ENCODE peak calls at places on chromosomes 2 and 18, in seven cellular contexts. A is K562, E is HCT116, L is SK-N-SH, R is GM12878, M is H1, H is HepG2. D is an unnamed sample.

GRCh38 chr2:12448846-12449480 is 267.8 kb upstream of the TRIB2 start:
- DNase-seq in A (no peak), E (no peak), L (no peak), R (no peak), M (no peak), H (no peak), D (no peak)

GRCh38 chr2:195507447-195508221 is 149.4 kb upstream of the SLC39A10 start:
- DNase-seq in A (no peak), E (no peak), L (no peak), R (no peak), M (no peak), H (no peak), D (no peak)

GRCh38 chr2:6310186-6310909 is 555.4 kb downstream of the CMPK2 start:
- DNase-seq in A (no peak), E (no peak), L (peak), R (no peak), M (no peak), H (no peak), D (no peak)

GRCh38 chr2:55973673-55974072 is 50.1 kb upstream of the EFEMP1 start:
- DNase-seq in A (no peak), E (no peak), L (no peak), R (no peak), M (no peak), H (no peak), D (no peak)

GRCh38 chr2:157170299-157170698 is 87.2 kb upstream of the GALNT5 start:
- DNase-seq in A (no peak), E (no peak), L (no peak), R (no peak), M (no peak), H (no peak), D (no peak)

GRCh38 chr2:58886009-58886408 is 644.9 kb upstream of the FANCL start:
- DNase-seq in A (no peak), E (no peak), L (peak), R (no peak), M (no peak), H (no peak), D (no peak)

GRCh38 chr2:69438580-69438979 is 1.3 kb upstream of the NFU1 start:
- DNase-seq in A (no peak), E (no peak), L (no peak), R (no peak), M (no peak), H (no peak), D (no peak)

GRCh38 chr2:170190172-170190571 is 12.2 kb downstream of the MYO3B start:
- DNase-seq in A (no peak), E (no peak), L (no peak), R (no peak), M (no peak), H (no peak), D (no peak)

GRCh38 chr2:17538844-17539554 is 1.5 kb upstream of the VSNL1 start:
- DNase-seq in A (peak), E (peak), L (peak), R (no peak), M (no peak), H (peak), D (no peak)

GRCh38 chr2:140173790-140174189 is 1393.6 kb upstream of the NXPH2 start:
- DNase-seq in A (no peak), E (no peak), L (no peak), R (no peak), M (no peak), H (no peak), D (no peak)

GRCh38 chr2:37154790-37155189 is 2.0 kb downstream of the EIF2AK2 start:
- DNase-seq in A (no peak), E (no peak), L (no peak), R (no peak), M (no peak), H (no peak), D (no peak)

GRCh38 chr2:141003967-141004657 is 1126.7 kb downstream of the LRP1B start:
- DNase-seq in A (no peak), E (no peak), L (no peak), R (no peak), M (no peak), H (no peak), D (no peak)

GRCh38 chr2:239563561-239563960 is 162.7 kb upstream of the HDAC4 start:
- DNase-seq in A (no peak), E (no peak), L (no peak), R (no peak), M (no peak), H (no peak), D (no peak)

GRCh38 chr2:7013761-7014160 is 96.5 kb downstream of the RNF144A start:
- DNase-seq in A (no peak), E (no peak), L (no peak), R (no peak), M (no peak), H (no peak), D (no peak)

GRCh38 chr2:168060956-168061750 is 186.2 kb downstream of the STK39 start:
- DNase-seq in A (no peak), E (no peak), L (no peak), R (no peak), M (no peak), H (no peak), D (no peak)

GRCh38 chr2:233121856-233122255 is 61.7 kb downstream of the INPP5D start:
- DNase-seq in A (no peak), E (no peak), L (no peak), R (no peak), M (no peak), H (no peak), D (peak)

GRCh38 chr2:114068438-114068837 is 178.5 kb downstream of the ACTR3 start:
- DNase-seq in A (peak), E (no peak), L (no peak), R (no peak), M (no peak), H (no peak), D (peak)

GRCh38 chr18:48308755-48309154 is 100.4 kb downstream of the ZBTB7C start:
- DNase-seq in A (no peak), E (no peak), L (no peak), R (no peak), M (no peak), H (no peak), D (no peak)

GRCh38 chr2:36597003-36597531 is 901 bp downstream of the FEZ2 start:
- DNase-seq in A (no peak), E (no peak), L (peak), R (no peak), M (no peak), H (no peak), D (no peak)

GRCh38 chr2:230600881-230601280 is 111.8 kb upstream of the CAB39 start:
- DNase-seq in A (no peak), E (no peak), L (no peak), R (no peak), M (no peak), H (no peak), D (no peak)

GRCh38 chr2:150415022-150415421 is 72.4 kb downstream of the RND3 start:
- DNase-seq in A (no peak), E (no peak), L (no peak), R (no peak), M (no peak), H (no peak), D (no peak)

GRCh38 chr18:55477537-55478300 is 110.3 kb downstream of the TCF4 start:
- DNase-seq in A (no peak), E (no peak), L (no peak), R (peak), M (no peak), H (no peak), D (no peak)

GRCh38 chr2:225052703-225053102 is 10.4 kb upstream of the DOCK10 start:
- DNase-seq in A (no peak), E (no peak), L (no peak), R (no peak), M (no peak), H (no peak), D (no peak)

GRCh38 chr2:225055714-225056113 is 13.4 kb upstream of the DOCK10 start:
- DNase-seq in A (no peak), E (no peak), L (no peak), R (no peak), M (no peak), H (no peak), D (no peak)

GRCh38 chr2:225056330-225057073 is 14.2 kb upstream of the DOCK10 start:
- DNase-seq in A (no peak), E (no peak), L (no peak), R (no peak), M (no peak), H (no peak), D (peak)
- TF ChIP-seq JUND in A (no peak), E (no peak), L (no peak), R (no peak), M (no peak), H (no peak), D (peak)

GRCh38 chr2:112692496-112692911 is 28.3 kb upstream of the NT5DC4 start:
- DNase-seq in A (peak), E (peak), L (no peak), R (peak), M (peak), H (peak), D (no peak)

GRCh38 chr2:112688086-112688880 is 32.5 kb upstream of the NT5DC4 start:
- DNase-seq in A (no peak), E (no peak), L (no peak), R (no peak), M (no peak), H (no peak), D (no peak)

GRCh38 chr2:112692914-112693313 is 27.9 kb upstream of the NT5DC4 start:
- DNase-seq in A (no peak), E (no peak), L (no peak), R (no peak), M (no peak), H (no peak), D (no peak)

GRCh38 chr2:112691761-112692370 is 29.0 kb upstream of the NT5DC4 start:
- DNase-seq in A (no peak), E (no peak), L (no peak), R (no peak), M (no peak), H (no peak), D (no peak)

DNA sequence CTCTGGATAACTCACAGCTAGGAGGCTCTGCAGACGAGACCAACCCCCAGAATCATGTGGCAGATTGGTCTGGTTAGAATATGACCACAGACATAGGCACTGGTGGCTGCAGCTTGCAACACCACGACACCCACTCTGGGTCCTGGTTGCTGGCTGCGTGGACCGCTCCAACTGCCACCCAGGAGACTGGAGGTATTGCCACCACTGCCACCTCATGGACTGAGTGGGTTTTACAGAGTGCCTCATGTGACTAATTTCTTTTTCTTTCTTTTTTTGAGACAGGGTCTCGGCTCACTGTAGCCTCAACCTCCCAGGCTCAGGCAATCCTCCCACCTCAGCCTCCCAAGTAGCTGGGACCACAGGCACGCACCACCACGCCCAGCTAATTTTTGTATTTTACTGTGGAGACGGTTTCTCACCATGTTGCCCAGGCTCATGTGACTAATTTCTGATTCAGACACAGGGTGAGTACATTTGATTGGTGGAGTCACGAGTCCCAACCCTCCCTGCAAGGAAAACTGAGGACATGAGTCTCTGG is 29.9 kb upstream of the NT5DC4 start:
- DNase-seq in A (peak), E (peak), L (peak), R (no peak), M (peak), H (peak), D (no peak)
- TF ChIP-seq JUND in A (peak), E (no peak), L (no peak), R (no peak), M (no peak), H (no peak), D (no peak)

DNA sequence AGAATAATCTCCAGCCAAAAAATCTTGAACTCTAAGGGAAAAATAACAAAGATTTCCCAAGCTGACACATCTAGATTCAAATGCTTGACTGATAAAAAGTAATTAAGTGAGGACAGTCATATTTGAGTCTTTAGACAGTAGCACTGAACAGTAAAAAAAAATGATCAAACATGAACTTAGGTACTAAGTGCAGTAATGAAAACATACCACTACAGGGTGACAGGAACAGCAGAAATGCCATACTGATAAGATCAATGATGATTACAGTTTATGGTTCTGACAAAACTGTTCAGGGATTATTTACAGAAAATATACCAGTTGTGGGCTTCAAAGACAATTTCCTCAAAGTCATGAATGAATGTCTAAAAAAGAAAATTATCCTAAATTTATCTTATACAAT is 80.3 kb downstream of the OSBPL1A start:
- DNase-seq in A (no peak), E (no peak), L (no peak), R (no peak), M (no peak), H (no peak), D (no peak)
- TF ChIP-seq JUND in A (no peak), E (no peak), L (peak), R (no peak), M (no peak), H (no peak), D (no peak)

DNA sequence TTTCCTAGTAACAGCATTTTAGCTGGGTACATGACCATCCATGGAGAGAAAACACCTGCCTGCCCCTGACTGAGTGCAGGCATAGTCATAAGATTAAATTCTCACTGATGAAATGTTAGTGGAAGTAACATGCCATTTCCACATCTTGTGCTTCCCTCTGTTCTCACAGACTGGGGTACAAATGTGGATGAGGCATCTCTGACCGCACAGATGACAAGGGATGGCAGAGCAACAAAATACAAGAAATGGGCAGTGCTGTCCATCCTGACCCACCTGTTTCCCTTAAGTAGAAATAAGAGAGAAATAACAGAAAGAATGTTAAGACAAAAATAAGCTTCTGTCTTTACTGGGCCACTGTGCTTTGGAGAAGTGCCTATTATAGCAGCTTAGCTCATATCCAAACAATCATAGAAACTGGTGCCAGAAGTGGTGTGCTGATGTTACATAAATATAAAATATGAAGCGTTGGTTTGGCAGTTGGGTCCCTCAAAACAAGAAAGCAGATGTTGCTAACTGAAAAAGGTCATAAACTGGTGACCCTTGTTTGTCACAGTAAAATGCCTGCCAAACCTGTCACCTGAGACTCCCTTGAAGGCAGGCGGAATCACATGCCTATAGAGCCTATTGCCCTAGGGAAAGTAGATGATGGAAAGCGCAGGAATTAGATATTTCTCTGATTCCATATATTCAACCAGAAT is 72.4 kb upstream of the CCDC150 start:
- DNase-seq in A (no peak), E (no peak), L (no peak), R (no peak), M (no peak), H (no peak), D (no peak)
- TF ChIP-seq JUND in A (no peak), E (no peak), L (no peak), R (no peak), M (no peak), H (no peak), D (no peak)

GRCh38 chr2:9763356-9764152 is 79.7 kb upstream of the TAF1B start:
- DNase-seq in A (no peak), E (no peak), L (no peak), R (no peak), M (no peak), H (peak), D (no peak)
- TF ChIP-seq JUND in A (peak), E (no peak), L (no peak), R (no peak), M (no peak), H (no peak), D (no peak)

DNA sequence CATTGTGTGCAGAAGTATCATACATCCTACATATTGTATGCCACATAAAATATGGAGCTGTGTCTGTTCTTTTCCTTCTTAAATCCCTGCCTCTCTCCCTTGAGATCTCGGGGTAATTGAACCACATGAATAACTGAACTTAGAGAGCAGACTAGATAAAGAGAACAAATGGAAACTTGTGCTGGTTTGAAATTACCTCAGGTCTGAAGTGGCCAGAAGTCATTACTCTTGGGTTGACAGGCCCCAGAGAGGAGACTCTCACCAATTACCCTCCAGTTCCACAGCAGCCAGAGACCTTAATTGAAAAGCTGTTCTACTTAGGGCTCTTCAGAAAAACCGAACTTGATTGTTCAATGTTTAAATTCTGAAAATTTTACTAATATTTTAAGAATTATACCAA is 5.0 kb upstream of the ADAM17 start:
- DNase-seq in A (no peak), E (no peak), L (no peak), R (no peak), M (no peak), H (no peak), D (no peak)
- TF ChIP-seq JUND in A (no peak), E (no peak), L (no peak), R (no peak), M (no peak), H (no peak), D (no peak)

GRCh38 chr2:205139822-205140612 is 542.3 kb upstream of the NRP2 start:
- DNase-seq in A (peak), E (no peak), L (no peak), R (no peak), M (peak), H (no peak), D (no peak)
- TF ChIP-seq JUND in A (no peak), E (no peak), L (no peak), R (no peak), M (no peak), H (no peak), D (no peak)

DNA sequence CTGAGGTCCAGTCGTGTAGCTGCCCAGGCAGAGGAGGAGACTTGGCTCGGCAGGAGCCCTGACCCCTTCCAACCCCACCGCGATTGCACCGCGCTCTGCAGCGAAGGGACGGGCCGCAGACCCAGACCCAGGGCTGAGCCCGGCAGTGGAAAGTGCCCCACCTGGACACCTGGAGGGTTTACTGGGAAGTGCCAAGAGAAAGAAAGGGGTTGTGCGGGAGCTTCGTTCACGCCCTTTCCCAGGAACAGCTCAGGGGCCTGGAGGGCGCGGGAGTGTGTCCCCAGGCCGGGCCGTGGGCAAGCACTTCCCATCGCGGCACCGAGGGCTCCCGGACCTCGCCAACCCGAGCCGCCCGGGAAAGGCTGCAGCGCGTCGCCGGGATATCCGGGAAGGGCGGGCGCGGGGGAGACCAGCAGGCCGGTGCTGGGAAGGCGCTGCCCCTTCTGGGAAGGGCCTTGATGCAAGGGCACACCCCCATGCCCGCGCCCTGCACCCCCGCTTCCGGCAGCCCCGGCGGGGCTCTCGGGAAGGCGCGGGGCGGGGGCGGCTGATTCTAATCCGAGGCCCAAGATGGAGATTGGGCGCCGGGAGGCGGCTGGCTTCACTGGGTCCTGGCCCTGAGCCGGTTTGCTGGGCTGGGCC is 36.1 kb upstream of the MRPL33 start:
- DNase-seq in A (peak), E (no peak), L (no peak), R (no peak), M (peak), H (no peak), D (peak)
- TF ChIP-seq JUND in A (no peak), E (no peak), L (no peak), R (no peak), M (no peak), H (no peak), D (no peak)

GRCh38 chr2:25324905-25325592 is 16.7 kb downstream of the DNMT3A start:
- DNase-seq in A (no peak), E (no peak), L (peak), R (no peak), M (no peak), H (no peak), D (no peak)
- TF ChIP-seq JUND in A (no peak), E (no peak), L (no peak), R (no peak), M (no peak), H (no peak), D (no peak)

DNA sequence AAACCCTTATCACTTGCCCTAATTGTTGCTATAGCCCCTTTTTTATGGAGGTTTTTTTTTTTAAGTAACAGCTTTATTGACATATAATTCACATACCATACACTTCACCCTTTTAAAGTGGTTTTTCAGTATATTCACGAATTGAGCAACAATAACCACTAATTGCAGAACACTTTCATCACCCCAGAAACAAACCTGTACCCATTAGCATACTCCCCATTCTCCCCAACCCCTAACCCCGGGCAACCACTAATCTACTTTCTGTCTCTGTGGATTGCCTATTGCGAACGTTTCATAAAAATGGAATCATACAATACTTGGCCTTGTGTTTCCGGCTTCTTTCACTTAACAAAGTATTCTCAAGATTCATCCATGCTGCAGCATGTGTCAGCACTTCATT is 213.6 kb downstream of the ATAD2B start:
- DNase-seq in A (no peak), E (no peak), L (no peak), R (no peak), M (no peak), H (no peak), D (no peak)
- TF ChIP-seq JUND in A (no peak), E (no peak), L (no peak), R (no peak), M (no peak), H (no peak), D (no peak)